ENCODE peak calls at places on chromosomes 5 and 9, in five cellular contexts. T is GM12878, M is SK-N-SH, L is K562, Q is HepG2. S is an unnamed sample.

GRCh38 chr5:59390074-59390659 is 503.4 kb downstream of the PDE4D start:
- DNase-seq in T (no peak), M (no peak), L (peak; percentile 4), Q (peak; percentile 18), S (no peak)

GRCh38 chr9:99231708-99232107 is 9.6 kb downstream of the SEC61B start:
- DNase-seq in T (peak; percentile 25), M (peak; percentile 38), L (peak; percentile 53), Q (peak; percentile 9), S (no peak)

GRCh38 chr9:71812385-71812784 is 44.1 kb upstream of the CEMIP2 start:
- DNase-seq in T (no peak), M (no peak), L (no peak), Q (no peak), S (no peak)

GRCh38 chr5:133827830-133828229 is 140.6 kb downstream of the C5orf15 start:
- DNase-seq in T (no peak), M (no peak), L (no peak), Q (no peak), S (no peak)

GRCh38 chr5:122653087-122654017 is 121.5 kb upstream of the SNX2 start:
- DNase-seq in T (no peak), M (no peak), L (no peak), Q (no peak), S (no peak)

GRCh38 chr5:84748313-84748712 is 363.6 kb upstream of the EDIL3 start:
- DNase-seq in T (no peak), M (no peak), L (no peak), Q (no peak), S (no peak)

GRCh38 chr9:114343471-114344187 is 14.0 kb downstream of the ORM2 start:
- DNase-seq in T (no peak), M (no peak), L (no peak), Q (no peak), S (no peak)

GRCh38 chr5:1867114-1867814 is 15.5 kb downstream of the IRX4 start:
- DNase-seq in T (no peak), M (no peak), L (no peak), Q (no peak), S (no peak)

GRCh38 chr5:28748446-28748845 is 1710.1 kb upstream of the CDH9 start:
- DNase-seq in T (no peak), M (no peak), L (no peak), Q (no peak), S (no peak)

GRCh38 chr5:160918386-160918785 is 66.4 kb upstream of the ATP10B start:
- DNase-seq in T (no peak), M (no peak), L (no peak), Q (no peak), S (no peak)

GRCh38 chr9:68847765-68848164 is 142.7 kb downstream of the PIP5K1B start:
- DNase-seq in T (no peak), M (no peak), L (no peak), Q (no peak), S (no peak)

GRCh38 chr9:129111762-129112151 is 542 bp downstream of the PTPA start:
- DNase-seq in T (no peak), M (peak; percentile 69), L (peak; percentile 60), Q (peak; percentile 25), S (peak; percentile 61)

GRCh38 chr9:976258-976804 is at the start of gene DMRT3:
- DNase-seq in T (no peak), M (peak; percentile 34), L (no peak), Q (no peak), S (peak; percentile 47)

GRCh38 chr5:111058064-111058463 is 13.4 kb upstream of the TSLP start:
- DNase-seq in T (no peak), M (no peak), L (no peak), Q (no peak), S (no peak)

GRCh38 chr5:117615226-117615625 is 1040.6 kb upstream of the SEMA6A start:
- DNase-seq in T (no peak), M (no peak), L (no peak), Q (no peak), S (no peak)

GRCh38 chr5:103036601-103037000 is 83.3 kb downstream of the GIN1 start:
- DNase-seq in T (no peak), M (no peak), L (no peak), Q (no peak), S (no peak)

GRCh38 chr5:78521455-78521854 is 127.1 kb downstream of the LHFPL2 start:
- DNase-seq in T (no peak), M (no peak), L (no peak), Q (no peak), S (no peak)

GRCh38 chr9:72980600-72981265 is 27.9 kb upstream of the ALDH1A1 start:
- DNase-seq in T (no peak), M (no peak), L (no peak), Q (peak; percentile 80), S (no peak)

GRCh38 chr5:37722236-37723146 is 117.3 kb downstream of the GDNF start:
- DNase-seq in T (peak; percentile 59), M (no peak), L (peak; percentile 16), Q (peak; percentile 73), S (no peak)

GRCh38 chr9:78539904-78540303 is 243.0 kb downstream of the PSAT1 start:
- DNase-seq in T (no peak), M (no peak), L (no peak), Q (no peak), S (no peak)

GRCh38 chr5:31909073-31909472 is 265.0 kb downstream of the GOLPH3 start:
- DNase-seq in T (no peak), M (no peak), L (no peak), Q (no peak), S (no peak)

GRCh38 chr9:2638871-2639673 is 17.5 kb downstream of the VLDLR start:
- DNase-seq in T (no peak), M (no peak), L (no peak), Q (no peak), S (no peak)

GRCh38 chr5:66757219-66757833 is 161.1 kb downstream of the MAST4 start:
- DNase-seq in T (no peak), M (peak; percentile 50), L (peak; percentile 9), Q (peak; percentile 20), S (peak; percentile 27)

GRCh38 chr9:84411647-84412267 is 71.2 kb upstream of the SLC28A3 start:
- DNase-seq in T (no peak), M (no peak), L (no peak), Q (no peak), S (no peak)

GRCh38 chr5:2742921-2743679 is 8.4 kb downstream of the IRX2 start:
- DNase-seq in T (no peak), M (no peak), L (no peak), Q (no peak), S (no peak)

GRCh38 chr9:8205580-8205979 is 406.0 kb upstream of the DMAC1 start:
- DNase-seq in T (no peak), M (no peak), L (no peak), Q (no peak), S (no peak)

GRCh38 chr5:173581408-173582197 is 34.8 kb downstream of the BOD1 start:
- DNase-seq in T (no peak), M (peak; percentile 55), L (peak; percentile 67), Q (peak; percentile 12), S (peak; percentile 74)

GRCh38 chr5:54942064-54942778 is 43.2 kb downstream of the ESM1 start:
- DNase-seq in T (no peak), M (no peak), L (no peak), Q (no peak), S (no peak)

GRCh38 chr5:105274079-105274478 is 1711.5 kb upstream of the NUDT12 start:
- DNase-seq in T (no peak), M (no peak), L (no peak), Q (no peak), S (no peak)

GRCh38 chr5:89968870-89969472 is 440.6 kb downstream of the CETN3 start:
- DNase-seq in T (no peak), M (no peak), L (no peak), Q (no peak), S (no peak)

GRCh38 chr9:110669439-110669838 is 848 bp downstream of the MUSK start:
- DNase-seq in T (no peak), M (no peak), L (no peak), Q (no peak), S (no peak)

GRCh38 chr9:70406446-70406862 is 8.0 kb downstream of the KLF9 start:
- DNase-seq in T (no peak), M (no peak), L (no peak), Q (no peak), S (no peak)

GRCh38 chr5:32805966-32806626 is 95.0 kb downstream of the NPR3 start:
- DNase-seq in T (no peak), M (no peak), L (no peak), Q (no peak), S (no peak)

GRCh38 chr9:128005938-128006337 is 25.1 kb upstream of the EEIG1 start:
- DNase-seq in T (no peak), M (peak; percentile 80), L (no peak), Q (peak; percentile 56), S (no peak)

DNA sequence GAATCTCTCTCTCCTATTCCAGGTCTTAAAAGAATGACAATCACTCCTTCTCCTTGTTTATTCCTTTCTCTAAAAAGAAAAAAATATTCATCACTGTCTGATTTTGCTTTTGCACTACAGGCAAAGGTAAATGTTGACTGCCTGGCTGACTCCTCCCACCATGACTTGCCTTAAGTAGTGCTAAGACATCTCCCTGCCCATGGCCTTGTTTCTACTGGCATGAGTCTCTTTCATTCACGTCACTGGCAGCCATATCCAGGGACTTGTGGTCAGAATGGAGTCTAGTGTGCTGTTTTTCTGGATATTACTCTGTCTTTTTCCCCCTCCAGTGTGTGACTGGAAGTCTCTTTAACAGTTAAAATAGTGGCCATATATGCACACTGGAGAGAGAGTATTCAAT is 522.9 kb upstream of the DAB2 start:
- DNase-seq in T (no peak), M (no peak), L (no peak), Q (no peak), S (no peak)
- TF ChIP-seq FOXM1 in T (no peak), M (no peak), L (no peak), Q (no peak), S (no peak)

GRCh38 chr5:177523711-177524538 is 7.2 kb upstream of the DDX41 start:
- DNase-seq in T (no peak), M (no peak), L (no peak), Q (no peak), S (no peak)
- TF ChIP-seq FOXM1 in T (no peak), M (no peak), L (no peak), Q (no peak), S (no peak)

GRCh38 chr5:159901308-159901707 is 15.0 kb upstream of the ADRA1B start:
- DNase-seq in T (no peak), M (no peak), L (no peak), Q (no peak), S (no peak)
- TF ChIP-seq FOXM1 in T (no peak), M (no peak), L (no peak), Q (no peak), S (no peak)

DNA sequence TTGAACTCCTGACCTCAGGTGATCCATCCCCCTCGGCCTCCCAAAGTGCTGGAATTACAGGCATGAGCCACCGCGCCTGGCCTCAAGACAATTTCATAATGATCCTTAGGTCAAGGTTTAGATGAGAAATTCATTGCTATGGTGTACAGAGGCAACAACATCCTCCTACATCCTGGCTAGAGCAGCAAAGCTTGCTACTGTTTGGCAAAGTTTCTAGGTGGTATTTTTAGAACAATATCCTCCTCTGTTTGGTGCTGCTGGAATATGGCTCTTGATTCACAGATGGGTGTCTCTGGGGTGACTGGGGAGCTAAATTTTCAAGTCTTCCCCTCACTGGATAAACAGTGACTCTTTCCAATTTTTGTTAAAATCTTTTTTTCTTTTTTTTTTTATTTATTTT is 30.6 kb downstream of the CRHBP start:
- DNase-seq in T (no peak), M (no peak), L (no peak), Q (no peak), S (no peak)
- TF ChIP-seq FOXM1 in T (no peak), M (no peak), L (no peak), Q (no peak), S (no peak)